ENCODE peak calls at places on chromosomes 11 and 22, in ten cellular contexts. C is CD4-positive, CD25-positive, alpha-beta regulatory T cell; S is CD8-positive, alpha-beta memory T cell; P is colonic mucosa; E is neural progenitor cell; Z is IMR-90; O is lower lobe of right lung; W is astrocyte; F is upper lobe of right lung; V is left ventricle myocardium inferior. L is an unnamed sample. For H3K4me1 and H3K36me3, the result is how much of the 10 kb centered on the place peaks cover.

GRCh38 chr11:72135891-72136676 is 559 bp downstream of the FOLR3 start:
- DNase-seq in C (no peak), S (no peak), P (no peak), E (no peak), Z (peak), O (no peak), W (peak), F (no peak), V (no peak), L (no peak)

GRCh38 chr11:132855516-132855915 is 676.8 kb downstream of the OPCML start:
- DNase-seq in C (no peak), S (no peak), P (no peak), E (no peak), Z (no peak), O (no peak), W (no peak), F (no peak), V (no peak), L (no peak)

GRCh38 chr11:65558002-65558784 is at the start of gene LTBP3:
- DNase-seq in C (no peak), S (peak), P (peak), E (peak), Z (peak), O (peak), W (peak), F (peak), V (peak), L (no peak)

GRCh38 chr22:27046126-27046525 is 388.7 kb downstream of the MIAT start:
- DNase-seq in C (no peak), S (no peak), P (no peak), E (no peak), Z (no peak), O (no peak), W (no peak), F (no peak), V (no peak), L (no peak)

GRCh38 chr11:6755303-6755952 is 16.3 kb downstream of the OR2AG2 start:
- DNase-seq in C (peak), S (peak), P (peak), E (peak), Z (peak), O (no peak), W (no peak), F (no peak), V (no peak), L (no peak)

GRCh38 chr22:29080061-29080975 is 7.5 kb downstream of the KREMEN1 start:
- DNase-seq in C (no peak), S (no peak), P (no peak), E (no peak), Z (no peak), O (no peak), W (no peak), F (no peak), V (no peak), L (no peak)

GRCh38 chr11:7528514-7529049 is 14.8 kb downstream of the PPFIBP2 start:
- DNase-seq in C (no peak), S (no peak), P (no peak), E (no peak), Z (no peak), O (no peak), W (no peak), F (no peak), V (no peak), L (no peak)

GRCh38 chr11:95297680-95298452 is 66.9 kb upstream of the SESN3 start:
- DNase-seq in C (no peak), S (no peak), P (no peak), E (no peak), Z (no peak), O (no peak), W (no peak), F (no peak), V (no peak), L (no peak)

GRCh38 chr11:134668796-134669195 is 256.8 kb upstream of the B3GAT1 start:
- DNase-seq in C (no peak), S (no peak), P (no peak), E (no peak), Z (no peak), O (no peak), W (no peak), F (no peak), V (no peak), L (no peak)

GRCh38 chr11:128518493-128519207 is 68.7 kb downstream of the ETS1 start:
- DNase-seq in C (no peak), S (no peak), P (no peak), E (no peak), Z (no peak), O (no peak), W (no peak), F (no peak), V (no peak), L (no peak)
- H3K4me1 ChIP-seq in C (under half), S (under half), P (under half), E (under half), Z (under half), O (half or more), W (half or more), F (under half), V (half or more), L (half or more)

GRCh38 chr11:76763573-76764348 is 19.4 kb upstream of the TSKU start:
- DNase-seq in C (no peak), S (no peak), P (no peak), E (no peak), Z (peak), O (no peak), W (peak), F (no peak), V (no peak), L (no peak)
- H3K27ac ChIP-seq in C (no peak), S (no peak), P (no peak), E (no peak), Z (no peak), O (no peak), W (peak), F (no peak), V (no peak), L (peak)

GRCh38 chr11:96357794-96358193 is 14.8 kb upstream of the MAML2 start:
- DNase-seq in C (no peak), S (no peak), P (no peak), E (no peak), Z (no peak), O (no peak), W (no peak), F (no peak), V (no peak), L (no peak)

GRCh38 chr11:96366024-96366423 is 23.0 kb upstream of the MAML2 start:
- DNase-seq in C (no peak), S (no peak), P (no peak), E (no peak), Z (peak), O (no peak), W (no peak), F (no peak), V (no peak), L (no peak)

GRCh38 chr11:96358321-96358720 is 15.3 kb upstream of the MAML2 start:
- DNase-seq in C (no peak), S (no peak), P (no peak), E (no peak), Z (no peak), O (no peak), W (no peak), F (no peak), V (no peak), L (no peak)

GRCh38 chr11:96365493-96365892 is 22.5 kb upstream of the MAML2 start:
- DNase-seq in C (no peak), S (no peak), P (no peak), E (no peak), Z (no peak), O (no peak), W (no peak), F (no peak), V (no peak), L (no peak)

DNA sequence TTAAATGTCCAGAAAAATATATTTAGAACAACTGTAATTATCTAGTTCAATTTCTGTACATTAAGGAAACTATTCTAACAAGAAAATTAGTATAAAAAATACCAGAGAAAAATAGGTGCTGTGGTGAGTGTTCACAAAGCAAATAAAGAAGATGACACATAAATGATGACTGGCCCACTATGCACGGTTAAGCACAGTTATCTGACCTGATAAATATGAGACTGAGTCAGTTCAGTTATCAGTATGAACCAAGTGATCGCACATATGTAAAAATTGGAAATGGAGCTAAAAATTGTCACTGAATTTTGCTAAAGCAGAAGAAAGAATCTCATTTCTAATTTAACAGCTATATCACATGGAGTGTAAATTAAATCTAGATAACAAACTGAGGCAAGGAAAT is 18.8 kb upstream of the MAML2 start:
- DNase-seq in C (no peak), S (no peak), P (no peak), E (no peak), Z (peak), O (no peak), W (peak), F (no peak), V (no peak), L (no peak)
- H3K36me3 ChIP-seq in C (half or more), S (under half), P (under half), E (under half), Z (under half), O (under half), W (under half), F (under half), V (half or more), L (under half)

DNA sequence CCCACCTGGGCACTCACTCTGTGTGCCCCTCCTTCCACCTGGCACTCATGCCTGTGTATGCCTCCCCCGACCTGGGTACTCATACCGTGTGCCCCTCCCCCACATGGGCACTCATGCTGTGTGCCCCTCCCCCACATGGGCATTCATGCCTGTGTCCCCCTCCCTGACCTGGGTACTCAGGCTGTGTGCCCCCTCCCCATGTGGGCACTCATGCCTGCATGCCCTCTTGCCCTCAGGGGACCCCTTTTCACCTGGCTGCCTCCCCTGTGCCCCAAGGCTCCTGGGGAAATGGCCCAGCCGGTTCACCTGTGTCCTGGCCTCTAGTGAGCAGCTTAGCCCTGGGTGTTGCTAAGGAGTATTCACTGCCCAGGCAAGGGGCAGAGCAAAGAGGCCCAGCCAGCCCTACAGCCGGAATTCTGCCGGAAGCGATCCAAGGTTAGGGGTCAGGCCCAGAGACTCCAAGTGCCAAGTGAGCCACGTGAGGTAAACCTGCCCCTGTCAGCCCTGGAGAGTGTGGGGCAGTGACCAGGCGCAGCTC is 5.7 kb upstream of the IFITM10 start:
- DNase-seq in C (no peak), S (no peak), P (no peak), E (no peak), Z (no peak), O (peak), W (no peak), F (peak), V (no peak), L (no peak)
- H3K4me1 ChIP-seq in C (half or more), S (half or more), P (under half), E (under half), Z (under half), O (half or more), W (under half), F (under half), V (half or more), L (half or more)